ENCODE peak calls at places on chromosomes 12 and 14, in seven cellular contexts. R is pancreas; V is left ventricle myocardium inferior; C is adipocyte; H is Panc1; G is psoas muscle; Q is naive thymus-derived CD4-positive, alpha-beta T cell. U is an unnamed sample. For H3K36me3 and H3K27me3, the result is how much of the 10 kb centered on the place peaks cover.

GRCh38 chr12:131897875-131898274 is 3.5 kb downstream of the ULK1 start:
- DNase-seq in G (no peak), H (no peak), Q (no peak), V (no peak), R (no peak), C (no peak), U (peak)

GRCh38 chr12:93243689-93244513 is 133.8 kb upstream of the NUDT4 start:
- DNase-seq in V (no peak), R (no peak), G (no peak), C (peak), Q (peak), H (no peak), U (no peak)

GRCh38 chr12:226401-226800 is 12.4 kb upstream of the SLC6A12 start:
- DNase-seq in V (no peak), R (no peak), C (no peak), H (no peak), G (no peak), Q (no peak), U (peak)

GRCh38 chr14:100531152-100531551 is 56.1 kb downstream of the BEGAIN start:
- DNase-seq in H (no peak), R (peak), C (no peak), Q (no peak), G (no peak), V (peak), U (peak)

GRCh38 chr12:32501835-32502333 is 102.5 kb downstream of the FGD4 start:
- DNase-seq in C (peak), H (no peak), V (no peak), R (no peak), G (peak), Q (no peak), U (peak)

GRCh38 chr14:64762044-64763034 is 58.1 kb downstream of the PLEKHG3 start:
- DNase-seq in C (peak), H (no peak), Q (no peak), R (peak), G (peak), V (peak), U (no peak)

GRCh38 chr12:6606331-6607131 is 648 bp downstream of the CHD4 start:
- DNase-seq in C (peak), Q (peak), V (peak), H (no peak), R (peak), G (peak), U (peak)

GRCh38 chr14:104721704-104722431 is 2.2 kb upstream of the ADSS1 start:
- DNase-seq in G (peak), R (no peak), Q (no peak), V (peak), C (no peak), H (no peak), U (no peak)

GRCh38 chr12:122097641-122098364 is 19.2 kb downstream of the MLXIP start:
- DNase-seq in G (no peak), C (no peak), V (peak), Q (no peak), R (peak), H (no peak), U (no peak)

GRCh38 chr14:103110681-103111296 is 12.5 kb upstream of the TNFAIP2 start:
- DNase-seq in Q (no peak), G (peak), C (no peak), H (no peak), V (no peak), R (no peak), U (peak)

GRCh38 chr12:72390146-72390545 is 118.0 kb downstream of the TRHDE start:
- DNase-seq in G (no peak), V (no peak), H (no peak), Q (no peak), C (peak), R (no peak), U (no peak)

GRCh38 chr12:53047221-53048032 is 2.4 kb upstream of the TNS2 start:
- DNase-seq in H (no peak), G (peak), R (peak), C (peak), V (peak), Q (peak), U (peak)

GRCh38 chr12:131699434-131699833 is 11.5 kb upstream of the SFSWAP start:
- DNase-seq in C (no peak), Q (no peak), G (no peak), H (no peak), V (no peak), R (no peak), U (no peak)

GRCh38 chr14:62143235-62143634 is 381.0 kb downstream of the SNAPC1 start:
- DNase-seq in R (no peak), V (no peak), Q (no peak), H (no peak), G (no peak), C (peak), U (no peak)

GRCh38 chr12:64682572-64683277 is 72.4 kb downstream of the RASSF3 start:
- DNase-seq in Q (peak), H (no peak), G (no peak), V (peak), C (no peak), R (no peak), U (peak)

GRCh38 chr12:67916266-67916970 is 72.8 kb upstream of the IFNG-AS1 start:
- DNase-seq in C (no peak), R (no peak), H (no peak), V (no peak), Q (no peak), G (no peak), U (peak)

GRCh38 chr14:54830650-54831049 is 72.0 kb downstream of the GCH1 start:
- DNase-seq in G (no peak), Q (no peak), H (no peak), C (no peak), V (no peak), R (no peak), U (no peak)

GRCh38 chr14:89503458-89503996 is 86.5 kb upstream of the FOXN3 start:
- DNase-seq in C (no peak), G (no peak), V (no peak), H (no peak), Q (no peak), R (no peak), U (no peak)

GRCh38 chr12:79407671-79408622 is 282.8 kb downstream of the PAWR start:
- DNase-seq in V (peak), Q (no peak), G (peak), H (peak), C (peak), R (no peak), U (peak)

GRCh38 chr12:96719671-96720362 is 187.2 kb upstream of the NEDD1 start:
- DNase-seq in C (peak), H (no peak), Q (peak), G (no peak), V (no peak), R (no peak), U (no peak)

GRCh38 chr12:59972941-59973340 is 377.1 kb downstream of the SLC16A7 start:
- DNase-seq in C (peak), H (no peak), Q (no peak), R (no peak), G (no peak), V (no peak), U (no peak)

GRCh38 chr14:48563465-48563864 is 888.1 kb upstream of the MDGA2 start:
- DNase-seq in Q (no peak), C (no peak), G (no peak), R (no peak), H (no peak), V (no peak), U (no peak)

GRCh38 chr14:74595006-74595735 is 16.9 kb downstream of the LTBP2 start:
- DNase-seq in H (no peak), V (peak), C (peak), Q (no peak), R (no peak), G (peak), U (peak)

GRCh38 chr12:28759334-28759733 is 389.7 kb upstream of the FAR2 start:
- DNase-seq in R (no peak), V (no peak), C (peak), Q (no peak), G (no peak), H (no peak), U (peak)

GRCh38 chr12:47221256-47222023 is 141.7 kb upstream of the AMIGO2 start:
- DNase-seq in G (no peak), H (peak), V (no peak), C (no peak), Q (no peak), R (no peak), U (no peak)

GRCh38 chr14:80956105-80956504 is 684 bp downstream of the TSHR start:
- DNase-seq in Q (no peak), G (no peak), C (no peak), R (no peak), V (no peak), H (no peak), U (no peak)
- H3K4me3 ChIP-seq in Q (peak), G (peak), C (no peak), R (no peak), V (no peak), H (no peak), U (no peak)

DNA sequence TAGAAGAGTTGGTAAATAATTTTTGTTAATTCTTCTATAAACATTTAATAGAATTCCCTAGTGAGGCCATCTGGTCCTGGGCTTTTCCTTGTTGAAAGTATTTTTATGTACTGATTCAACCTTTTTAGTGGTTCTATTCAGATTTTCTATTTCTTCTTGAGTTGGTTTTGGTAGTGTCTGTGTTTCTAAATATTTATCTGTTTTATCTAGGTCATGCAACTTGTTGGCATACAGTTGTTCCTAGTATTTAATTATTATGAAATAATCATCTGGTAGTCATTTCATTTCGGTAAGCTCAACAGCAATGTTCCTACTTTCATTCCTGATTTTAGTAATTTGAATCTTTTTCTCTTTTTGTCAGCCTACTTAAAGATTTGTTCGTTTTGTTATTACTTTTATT is 234.1 kb upstream of the GARIN2 start:
- DNase-seq in C (no peak), V (no peak), R (no peak), Q (no peak), G (no peak), H (no peak), U (no peak)
- H3K36me3 ChIP-seq in C (under half), V (under half), R (under half), Q (under half), G (under half), H (under half), U (under half)

GRCh38 chr12:111033281-111034147 is 113.1 kb upstream of the MYL2 start:
- DNase-seq in Q (no peak), C (no peak), R (no peak), V (no peak), H (no peak), G (no peak), U (peak)
- H3K27me3 ChIP-seq in Q (under half), C (half or more), R (under half), V (half or more), H (under half), G (half or more), U (under half)

GRCh38 chr14:76827696-76828301 is 1.6 kb downstream of the LRRC74A start:
- DNase-seq in V (peak), H (no peak), R (peak), G (peak), Q (no peak), C (no peak), U (peak)

GRCh38 chr14:76826122-76826521 is at the start of gene LRRC74A:
- DNase-seq in R (no peak), G (no peak), V (no peak), Q (no peak), C (no peak), H (no peak), U (no peak)

GRCh38 chr14:76829650-76830421 is 3.6 kb downstream of the LRRC74A start:
- DNase-seq in G (peak), C (no peak), H (no peak), R (peak), V (peak), Q (no peak), U (peak)

GRCh38 chr14:76829016-76829365 is 2.8 kb downstream of the LRRC74A start:
- DNase-seq in C (no peak), H (no peak), G (peak), Q (no peak), V (peak), R (no peak), U (peak)

DNA sequence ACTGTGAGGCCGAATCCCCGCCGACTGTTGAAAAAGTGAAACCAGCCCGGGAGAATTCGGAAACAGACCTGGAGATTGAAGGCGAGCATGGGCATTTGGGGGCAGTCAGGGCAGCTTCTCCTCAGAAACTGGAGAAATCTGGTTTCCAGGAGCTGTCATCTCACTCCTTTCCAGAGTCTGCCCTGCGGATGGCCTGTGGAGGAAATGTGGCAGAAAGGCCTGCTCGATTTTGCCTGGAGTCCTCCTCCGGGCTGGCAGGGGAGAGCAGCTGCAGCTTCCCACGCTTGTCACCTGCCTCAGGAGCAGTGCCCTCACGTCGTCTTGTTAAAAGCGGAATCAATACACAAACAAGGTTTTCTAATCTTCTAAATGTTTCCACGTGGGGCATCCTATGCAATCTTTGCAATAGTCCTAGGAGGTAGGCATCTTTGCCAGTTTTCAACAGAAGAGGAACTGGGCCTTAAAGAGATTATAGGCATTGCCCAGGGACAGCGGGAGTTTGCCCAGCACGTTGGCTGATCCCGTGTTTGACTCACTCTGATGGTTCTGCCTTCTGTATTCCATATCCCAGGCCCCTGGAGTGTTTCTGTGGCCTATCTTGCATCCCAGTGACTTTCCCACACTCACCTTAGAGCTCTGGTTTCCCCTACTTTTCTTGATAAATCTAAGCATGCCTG is 2.3 kb downstream of the LRRC74A start:
- DNase-seq in R (peak), H (no peak), C (no peak), G (no peak), V (no peak), Q (no peak), U (no peak)
- H3K4me3 ChIP-seq in R (peak), H (no peak), C (peak), G (peak), V (peak), Q (no peak), U (no peak)

GRCh38 chr14:77721437-77721836 is 13.5 kb downstream of the SLIRP start:
- DNase-seq in R (no peak), V (no peak), H (no peak), C (no peak), Q (no peak), G (no peak), U (no peak)

GRCh38 chr14:77722301-77722700 is 14.4 kb downstream of the SLIRP start:
- DNase-seq in R (no peak), Q (no peak), H (no peak), V (no peak), G (no peak), C (no peak), U (no peak)

GRCh38 chr14:77714926-77715325 is 7.0 kb downstream of the SLIRP start:
- DNase-seq in G (no peak), Q (no peak), R (no peak), V (no peak), C (no peak), H (no peak), U (no peak)

GRCh38 chr14:77717608-77718305 is 9.9 kb downstream of the SLIRP start:
- DNase-seq in C (no peak), Q (no peak), H (no peak), V (no peak), R (no peak), G (no peak), U (no peak)
- H3K36me3 ChIP-seq in C (half or more), Q (half or more), H (under half), V (half or more), R (under half), G (under half), U (under half)

GRCh38 chr12:123971770-123972447 is 722 bp downstream of the CCDC92 start:
- DNase-seq in G (no peak), H (no peak), C (peak), V (peak), R (peak), Q (peak), U (peak)

GRCh38 chr12:123976227-123976826 is 3.3 kb downstream of the ZNF664 start:
- DNase-seq in R (no peak), H (no peak), Q (no peak), V (no peak), C (no peak), G (no peak), U (no peak)

GRCh38 chr12:123972448-123973401 is at the start of the genes CCDC92 and ZNF664:
- DNase-seq in C (peak), G (peak), H (no peak), V (peak), R (peak), Q (peak), U (peak)

GRCh38 chr12:123971449-123971769 is 1.2 kb downstream of the CCDC92 start:
- DNase-seq in Q (no peak), V (no peak), R (no peak), G (no peak), C (peak), H (no peak), U (no peak)

GRCh38 chr12:123973552-123974341 is 732 bp downstream of the ZNF664 start:
- DNase-seq in G (peak), C (peak), R (peak), V (peak), H (no peak), Q (peak), U (peak)
- H3K27me3 ChIP-seq in G (under half), C (under half), R (under half), V (under half), H (under half), Q (under half), U (under half)

DNA sequence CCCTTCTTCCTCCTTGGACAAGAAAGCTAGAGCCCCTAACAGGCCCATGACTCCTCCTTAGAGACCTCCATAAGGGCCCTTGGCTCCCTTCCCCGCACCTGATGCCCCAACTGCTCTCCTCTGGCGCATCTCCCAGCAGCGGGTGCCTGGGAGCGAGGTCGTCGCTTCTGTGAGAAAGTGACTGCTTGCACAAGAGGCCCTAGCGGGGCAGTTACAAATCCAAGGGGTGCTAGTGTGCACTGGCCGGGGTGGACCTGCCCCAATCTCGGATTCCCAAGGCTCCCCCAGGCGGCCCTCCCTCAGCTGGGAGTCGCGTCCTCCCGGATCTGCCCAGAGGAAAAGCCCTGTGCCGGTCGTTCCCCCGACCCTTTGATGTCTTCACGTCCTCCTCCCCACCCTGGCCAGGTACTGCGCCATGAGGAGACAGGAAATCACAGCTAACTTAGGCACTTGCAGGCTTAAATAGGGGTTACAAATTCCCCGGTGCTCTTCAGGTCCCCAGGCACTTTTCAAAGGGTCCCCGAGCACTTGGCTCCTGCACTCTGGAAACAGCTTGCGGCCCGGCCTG is 2.8 kb downstream of the NKX2-8 start:
- DNase-seq in Q (no peak), R (no peak), G (no peak), H (no peak), V (no peak), C (no peak), U (peak)
- H3K4me3 ChIP-seq in Q (no peak), R (no peak), G (no peak), H (no peak), V (no peak), C (no peak), U (peak)

U was measured in H7.